ENCODE peak calls at places on chromosome 9, in four cellular contexts. One of them, this sample, is unnamed.

GRCh38 chr9:125468646-125469045 is 207.0 kb downstream of the GAPVD1 start:
- DNase-seq in A549: no peak
- DNase-seq in IMR-90: no peak
- DNase-seq in amniotic stem cell: no peak
- DNase-seq in this sample: no peak

GRCh38 chr9:130268521-130269131 is 3.1 kb downstream of the HMCN2 start:
- DNase-seq in A549: no peak
- DNase-seq in IMR-90: no peak
- DNase-seq in amniotic stem cell: no peak
- DNase-seq in this sample: no peak

GRCh38 chr9:126450537-126451205 is 124.0 kb downstream of the MVB12B start:
- DNase-seq in A549: no peak
- DNase-seq in IMR-90: no peak
- DNase-seq in amniotic stem cell: no peak
- DNase-seq in this sample: no peak

GRCh38 chr9:4620046-4620765 is 41.9 kb upstream of the PLPP6 start:
- DNase-seq in A549: no peak
- DNase-seq in IMR-90: no peak
- DNase-seq in amniotic stem cell: no peak
- DNase-seq in this sample: no peak

GRCh38 chr9:136734837-136735496 is 7.8 kb downstream of the LCN10 start:
- DNase-seq in A549: no peak
- DNase-seq in IMR-90: no peak
- DNase-seq in amniotic stem cell: no peak
- DNase-seq in this sample: no peak

GRCh38 chr9:1759901-1760300 is 255.2 kb upstream of the SMARCA2 start:
- DNase-seq in A549: no peak
- DNase-seq in IMR-90: no peak
- DNase-seq in amniotic stem cell: no peak
- DNase-seq in this sample: no peak

GRCh38 chr9:134294228-134295071 is 31.8 kb upstream of the RXRA start:
- DNase-seq in A549: no peak
- DNase-seq in IMR-90: no peak
- DNase-seq in amniotic stem cell: no peak
- DNase-seq in this sample: no peak

GRCh38 chr9:35835216-35835604 is 6.2 kb downstream of the TMEM8B start:
- DNase-seq in A549: no peak
- DNase-seq in IMR-90: no peak
- DNase-seq in amniotic stem cell: no peak
- DNase-seq in this sample: no peak

GRCh38 chr9:79489241-79490000 is 82.3 kb upstream of the TLE4 start:
- DNase-seq in A549: peak; percentile 12
- DNase-seq in IMR-90: peak; percentile 62
- DNase-seq in amniotic stem cell: no peak
- DNase-seq in this sample: peak; percentile 77

GRCh38 chr9:114291886-114292590 is 30.9 kb upstream of the ORM1 start:
- DNase-seq in A549: no peak
- DNase-seq in IMR-90: no peak
- DNase-seq in amniotic stem cell: no peak
- DNase-seq in this sample: no peak

GRCh38 chr9:17978773-17979172 is 399.9 kb downstream of the SH3GL2 start:
- DNase-seq in A549: no peak
- DNase-seq in IMR-90: no peak
- DNase-seq in amniotic stem cell: no peak
- DNase-seq in this sample: no peak

GRCh38 chr9:98074119-98074990 is 17.8 kb downstream of the NANS start:
- DNase-seq in A549: peak; percentile 65
- DNase-seq in IMR-90: peak; percentile 59
- DNase-seq in amniotic stem cell: peak; percentile 35
- DNase-seq in this sample: no peak

GRCh38 chr9:32782476-32783167 is 718 bp upstream of the TMEM215 start:
- DNase-seq in A549: no peak
- DNase-seq in IMR-90: no peak
- DNase-seq in amniotic stem cell: no peak
- DNase-seq in this sample: no peak

GRCh38 chr9:79013715-79014610 is 557.8 kb upstream of the TLE4 start:
- DNase-seq in A549: no peak
- DNase-seq in IMR-90: peak; percentile 38
- DNase-seq in amniotic stem cell: no peak
- DNase-seq in this sample: no peak

GRCh38 chr9:70519912-70520724 is 105.7 kb upstream of the KLF9 start:
- DNase-seq in A549: no peak
- DNase-seq in IMR-90: no peak
- DNase-seq in amniotic stem cell: no peak
- DNase-seq in this sample: no peak

GRCh38 chr9:31837211-31837610 is 547.2 kb upstream of the ACO1 start:
- DNase-seq in A549: no peak
- DNase-seq in IMR-90: no peak
- DNase-seq in amniotic stem cell: no peak
- DNase-seq in this sample: no peak

GRCh38 chr9:79165006-79165405 is 406.8 kb upstream of the TLE4 start:
- DNase-seq in A549: no peak
- DNase-seq in IMR-90: peak; percentile 79
- DNase-seq in amniotic stem cell: no peak
- DNase-seq in this sample: no peak

GRCh38 chr9:103169798-103170197 is 174.7 kb downstream of the CYLC2 start:
- DNase-seq in A549: no peak
- DNase-seq in IMR-90: no peak
- DNase-seq in amniotic stem cell: no peak
- DNase-seq in this sample: no peak

GRCh38 chr9:38010918-38011704 is 57.9 kb downstream of the SHB start:
- DNase-seq in A549: no peak
- DNase-seq in IMR-90: no peak
- DNase-seq in amniotic stem cell: no peak
- DNase-seq in this sample: no peak

GRCh38 chr9:88267283-88267682 is 121.0 kb upstream of the SPIN1 start:
- DNase-seq in A549: no peak
- DNase-seq in IMR-90: no peak
- DNase-seq in amniotic stem cell: no peak
- DNase-seq in this sample: no peak

GRCh38 chr9:132769895-132770774 is 99.9 kb downstream of the GTF3C4 start:
- DNase-seq in A549: peak; percentile 44
- DNase-seq in IMR-90: peak; percentile 51
- DNase-seq in amniotic stem cell: peak; percentile 19
- DNase-seq in this sample: no peak

GRCh38 chr9:112049834-112050516 is 125.1 kb downstream of the SUSD1 start:
- DNase-seq in A549: no peak
- DNase-seq in IMR-90: no peak
- DNase-seq in amniotic stem cell: no peak
- DNase-seq in this sample: no peak

GRCh38 chr9:133402689-133403088 is 15.1 kb downstream of the REXO4 start:
- DNase-seq in A549: no peak
- DNase-seq in IMR-90: no peak
- DNase-seq in amniotic stem cell: no peak
- DNase-seq in this sample: no peak

GRCh38 chr9:77881111-77881510 is 150.5 kb downstream of the GNAQ start:
- DNase-seq in A549: no peak
- DNase-seq in IMR-90: no peak
- DNase-seq in amniotic stem cell: no peak
- DNase-seq in this sample: no peak

GRCh38 chr9:102770704-102771103 is 224.4 kb upstream of the CYLC2 start:
- DNase-seq in A549: no peak
- DNase-seq in IMR-90: no peak
- DNase-seq in amniotic stem cell: no peak
- DNase-seq in this sample: no peak

GRCh38 chr9:22308177-22308576 is 138.4 kb upstream of the DMRTA1 start:
- DNase-seq in A549: no peak
- DNase-seq in IMR-90: no peak
- DNase-seq in amniotic stem cell: no peak
- DNase-seq in this sample: no peak

GRCh38 chr9:78030553-78031270 is 899 bp downstream of the GNAQ start:
- DNase-seq in A549: no peak
- DNase-seq in IMR-90: peak; percentile 21
- DNase-seq in amniotic stem cell: no peak
- DNase-seq in this sample: no peak

GRCh38 chr9:87543251-87543650 is 45.6 kb downstream of the DAPK1 start:
- DNase-seq in A549: no peak
- DNase-seq in IMR-90: no peak
- DNase-seq in amniotic stem cell: no peak
- DNase-seq in this sample: no peak

GRCh38 chr9:113928269-113928668 is 52.2 kb downstream of the ZNF618 start:
- DNase-seq in A549: no peak
- DNase-seq in IMR-90: no peak
- DNase-seq in amniotic stem cell: no peak
- DNase-seq in this sample: no peak

GRCh38 chr9:108636023-108636422 is 219.8 kb downstream of the ACTL7B start:
- DNase-seq in A549: no peak
- DNase-seq in IMR-90: no peak
- DNase-seq in amniotic stem cell: no peak
- DNase-seq in this sample: no peak

GRCh38 chr9:14315754-14316573 is 2.0 kb upstream of the NFIB start:
- DNase-seq in A549: peak; percentile 48
- DNase-seq in IMR-90: no peak
- DNase-seq in amniotic stem cell: no peak
- DNase-seq in this sample: no peak

GRCh38 chr9:134549336-134549735 is 92.3 kb upstream of the COL5A1 start:
- DNase-seq in A549: no peak
- DNase-seq in IMR-90: no peak
- DNase-seq in amniotic stem cell: no peak
- DNase-seq in this sample: no peak

GRCh38 chr9:88724241-88724805 is 189.3 kb downstream of the NXNL2 start:
- DNase-seq in A549: no peak
- DNase-seq in IMR-90: no peak
- DNase-seq in amniotic stem cell: no peak
- DNase-seq in this sample: no peak

GRCh38 chr9:96009690-96010477 is 134.4 kb downstream of the ERCC6L2 start:
- DNase-seq in A549: no peak
- DNase-seq in IMR-90: no peak
- DNase-seq in amniotic stem cell: no peak
- DNase-seq in this sample: peak; percentile 24

GRCh38 chr9:117344892-117345660 is 69.8 kb downstream of the ASTN2 start:
- DNase-seq in A549: no peak
- DNase-seq in IMR-90: no peak
- DNase-seq in amniotic stem cell: no peak
- DNase-seq in this sample: no peak

GRCh38 chr9:78970375-78970774 is 601.4 kb upstream of the TLE4 start:
- DNase-seq in A549: no peak
- DNase-seq in IMR-90: no peak
- DNase-seq in amniotic stem cell: no peak
- DNase-seq in this sample: no peak

GRCh38 chr9:132802121-132802795 is 75.8 kb downstream of the AK8 start:
- DNase-seq in A549: no peak
- DNase-seq in IMR-90: no peak
- DNase-seq in amniotic stem cell: no peak
- DNase-seq in this sample: no peak